ENCODE peak calls at places on chromosomes 7 and 10, in five cellular contexts. S is WTC11; K is activated T-cell treated with anti-CD3 and anti-CD28 coated beads, Interleukin-2, amount 50 U/mL, for 72 hours; H is left lung; A is midbrain. I is an unnamed sample.

GRCh38 chr10:92239600-92240288 is 51.1 kb downstream of the CPEB3 start:
- DNase-seq in S (peak; percentile 60), K (peak; percentile 40), H (peak; percentile 91), A (peak; percentile 50), I (peak; percentile 73)

GRCh38 chr10:133327651-133328357 is 8.9 kb downstream of the CALY start:
- DNase-seq in S (no peak), K (no peak), H (peak; percentile 62), A (no peak), I (no peak)

GRCh38 chr10:98104125-98104524 is 30.3 kb upstream of the R3HCC1L start:
- DNase-seq in S (no peak), K (no peak), H (no peak), A (no peak), I (no peak)

GRCh38 chr10:35074266-35074665 is 15.9 kb downstream of the CUL2 start:
- DNase-seq in S (no peak), K (no peak), H (no peak), A (no peak), I (no peak)

GRCh38 chr7:158005531-158005930 is 582.1 kb downstream of the PTPRN2 start:
- DNase-seq in S (no peak), K (no peak), H (no peak), A (no peak), I (no peak)

GRCh38 chr7:10239643-10240345 is 733.9 kb upstream of the PHF14 start:
- DNase-seq in S (no peak), K (no peak), H (no peak), A (no peak), I (no peak)

GRCh38 chr7:48085433-48085791 is 3.7 kb upstream of the UPP1 start:
- DNase-seq in S (no peak), K (no peak), H (no peak), A (no peak), I (no peak)

GRCh38 chr7:116810267-116811116 is 51.9 kb upstream of the CAPZA2 start:
- DNase-seq in S (no peak), K (no peak), H (no peak), A (no peak), I (no peak)

GRCh38 chr10:100183482-100183881 is 2.3 kb downstream of the ERLIN1 start:
- DNase-seq in S (no peak), K (no peak), H (no peak), A (no peak), I (no peak)

GRCh38 chr7:9189683-9190082 is 756.3 kb downstream of the NXPH1 start:
- DNase-seq in S (no peak), K (no peak), H (peak; percentile 8), A (no peak), I (peak; percentile 18)

GRCh38 chr10:49606981-49607535 is 3.1 kb upstream of the SLC18A3 start:
- DNase-seq in S (peak; percentile 91), K (peak; percentile 75), H (peak; percentile 89), A (peak; percentile 17), I (no peak)

GRCh38 chr7:132414857-132415256 is 161.4 kb downstream of the PLXNA4 start:
- DNase-seq in S (no peak), K (no peak), H (no peak), A (no peak), I (no peak)

I was measured in glutamatergic neuron.